ENCODE peak calls at places on chromosomes 12 and 14, in nine cellular contexts. Z, F, Q, J, X, K, Y, B and M are unnamed samples.

GRCh38 chr12:128449146-128449894 is 182.3 kb downstream of the TMEM132C start:
- DNase-seq in Z (no peak), F (no peak), Q (no peak), J (no peak), X (no peak), K (no peak), Y (no peak), B (no peak), M (no peak)

GRCh38 chr12:122067966-122068365 is 10.6 kb upstream of the MLXIP start:
- DNase-seq in Z (no peak), F (peak; percentile 52), Q (peak; percentile 76), J (no peak), X (peak; percentile 89), K (no peak), Y (peak; percentile 51), B (no peak), M (peak; percentile 73)

GRCh38 chr12:87866602-87867292 is 162.5 kb downstream of the C12orf50 start:
- DNase-seq in Z (no peak), F (no peak), Q (peak; percentile 9), J (no peak), X (peak; percentile 50), K (no peak), Y (no peak), B (peak; percentile 14), M (no peak)

GRCh38 chr12:92654929-92655328 is 47.9 kb upstream of the PLEKHG7 start:
- DNase-seq in Z (no peak), F (no peak), Q (no peak), J (no peak), X (peak; percentile 43), K (no peak), Y (no peak), B (no peak), M (no peak)

GRCh38 chr12:89490922-89491321 is 33.7 kb downstream of the GALNT4 start:
- DNase-seq in Z (no peak), F (no peak), Q (no peak), J (no peak), X (no peak), K (no peak), Y (no peak), B (no peak), M (no peak)

GRCh38 chr14:21913759-21914158 is 240.1 kb upstream of the OR4E1 start:
- DNase-seq in Z (no peak), F (peak; percentile 82), Q (peak; percentile 87), J (peak; percentile 71), X (peak; percentile 38), K (peak; percentile 32), Y (peak; percentile 20), B (peak; percentile 75), M (peak; percentile 93)

GRCh38 chr12:105322070-105322469 is 8.4 kb upstream of the C12orf75 start:
- DNase-seq in Z (no peak), F (no peak), Q (no peak), J (no peak), X (peak; percentile 39), K (no peak), Y (no peak), B (no peak), M (no peak)

GRCh38 chr14:101717663-101718490 is 43.6 kb upstream of the PPP2R5C start:
- DNase-seq in Z (no peak), F (no peak), Q (no peak), J (no peak), X (no peak), K (no peak), Y (no peak), B (no peak), M (no peak)

GRCh38 chr12:46261658-46262057 is 7.2 kb downstream of the SLC38A1 start:
- DNase-seq in Z (no peak), F (no peak), Q (no peak), J (no peak), X (no peak), K (no peak), Y (no peak), B (no peak), M (no peak)

DNA sequence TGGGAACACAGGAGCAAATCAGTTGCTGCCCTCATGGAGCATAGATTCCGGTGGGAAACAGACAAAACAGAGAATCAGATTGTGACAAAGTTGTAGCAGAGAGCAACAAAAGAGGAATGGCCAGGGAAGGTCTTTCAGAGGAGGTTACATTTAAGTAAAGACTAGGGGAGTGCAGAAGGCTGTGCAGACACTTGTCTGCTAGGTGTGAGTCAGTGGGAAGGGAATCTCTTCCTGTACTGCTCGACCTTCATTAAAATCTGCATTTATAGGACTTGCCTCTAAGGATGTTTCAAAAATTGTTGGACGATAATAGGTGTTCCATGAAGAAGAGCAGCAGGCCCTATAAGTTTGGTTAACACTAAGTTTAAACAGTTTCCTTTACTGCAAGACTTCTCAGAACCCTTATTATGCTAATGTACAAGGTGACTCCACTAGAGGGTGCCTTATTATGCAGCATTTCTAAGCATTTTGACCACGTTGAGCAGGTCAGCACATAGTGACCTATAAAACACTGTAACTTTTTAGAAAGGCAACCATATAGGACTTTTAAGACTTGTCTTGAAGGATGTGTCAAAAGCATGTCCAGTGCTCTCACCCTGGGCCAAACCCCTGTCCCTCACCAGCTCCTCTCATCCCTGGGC is 91.8 kb upstream of the RIC8B start:
- DNase-seq in Z (no peak), F (no peak), Q (peak; percentile 36), J (no peak), X (peak; percentile 15), K (no peak), Y (no peak), B (no peak), M (no peak)
- TF ChIP-seq CTCF in Z (peak; percentile 47), F (no peak), Q (no peak), J (peak; percentile 19), X (peak; percentile 30), K (peak; percentile 24), Y (no peak), B (no peak), M (no peak)

GRCh38 chr14:100146548-100147091 is 12.8 kb downstream of the DEGS2 start:
- DNase-seq in Z (no peak), F (peak; percentile 33), Q (no peak), J (no peak), X (no peak), K (no peak), Y (no peak), B (no peak), M (peak; percentile 26)
- TF ChIP-seq CTCF in Z (no peak), F (peak; percentile 39), Q (no peak), J (no peak), X (peak; percentile 10), K (no peak), Y (no peak), B (no peak), M (no peak)

GRCh38 chr12:48899651-48900050 is 25.6 kb downstream of the FKBP11 start:
- DNase-seq in Z (no peak), F (no peak), Q (no peak), J (no peak), X (no peak), K (no peak), Y (no peak), B (no peak), M (no peak)

GRCh38 chr12:48903363-48903981 is 21.8 kb downstream of the FKBP11 start:
- DNase-seq in Z (no peak), F (no peak), Q (no peak), J (no peak), X (peak; percentile 32), K (no peak), Y (no peak), B (no peak), M (no peak)

GRCh38 chr12:48907243-48907642 is 18.0 kb downstream of the FKBP11 start:
- DNase-seq in Z (no peak), F (no peak), Q (no peak), J (no peak), X (no peak), K (no peak), Y (no peak), B (no peak), M (no peak)

GRCh38 chr12:48901278-48901677 is 24.0 kb downstream of the FKBP11 start:
- DNase-seq in Z (no peak), F (no peak), Q (no peak), J (no peak), X (peak; percentile 52), K (no peak), Y (no peak), B (no peak), M (no peak)

DNA sequence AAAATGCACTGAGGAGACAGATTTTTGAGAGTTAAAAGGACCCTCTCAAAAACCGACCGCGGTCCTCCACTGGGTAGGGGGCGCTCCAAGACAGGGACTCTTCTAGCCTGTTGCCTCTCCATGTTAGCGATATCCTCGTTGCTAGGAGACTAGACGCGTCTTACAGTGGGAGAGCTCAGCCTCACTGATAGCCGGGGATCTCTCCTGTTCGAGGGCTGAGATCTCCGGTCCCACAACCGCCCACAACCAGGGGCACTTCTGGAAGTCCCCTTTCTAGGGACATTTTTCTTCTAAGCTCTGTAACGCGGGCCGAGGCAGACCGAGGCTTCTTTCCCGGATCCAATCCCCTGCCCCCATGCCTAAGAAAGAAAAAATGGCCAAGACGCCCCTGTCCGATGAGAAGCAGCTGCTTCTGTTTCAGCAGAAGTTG is 21.3 kb downstream of the FKBP11 start:
- DNase-seq in Z (peak; percentile 68), F (peak; percentile 79), Q (peak; percentile 76), J (peak; percentile 91), X (peak; percentile 82), K (peak; percentile 78), Y (peak; percentile 53), B (peak; percentile 92), M (peak; percentile 91)
- TF ChIP-seq CTCF in Z (peak; percentile 70), F (peak; percentile 71), Q (peak; percentile 62), J (peak; percentile 82), X (peak; percentile 65), K (peak; percentile 65), Y (no peak), B (peak; percentile 46), M (peak; percentile 79)

GRCh38 chr14:103088921-103089320 is 4.9 kb downstream of the LBHD2 start:
- DNase-seq in Z (no peak), F (no peak), Q (no peak), J (no peak), X (no peak), K (no peak), Y (no peak), B (no peak), M (no peak)
- TF ChIP-seq CTCF in Z (no peak), F (no peak), Q (no peak), J (no peak), X (no peak), K (no peak), Y (no peak), B (no peak), M (no peak)

DNA sequence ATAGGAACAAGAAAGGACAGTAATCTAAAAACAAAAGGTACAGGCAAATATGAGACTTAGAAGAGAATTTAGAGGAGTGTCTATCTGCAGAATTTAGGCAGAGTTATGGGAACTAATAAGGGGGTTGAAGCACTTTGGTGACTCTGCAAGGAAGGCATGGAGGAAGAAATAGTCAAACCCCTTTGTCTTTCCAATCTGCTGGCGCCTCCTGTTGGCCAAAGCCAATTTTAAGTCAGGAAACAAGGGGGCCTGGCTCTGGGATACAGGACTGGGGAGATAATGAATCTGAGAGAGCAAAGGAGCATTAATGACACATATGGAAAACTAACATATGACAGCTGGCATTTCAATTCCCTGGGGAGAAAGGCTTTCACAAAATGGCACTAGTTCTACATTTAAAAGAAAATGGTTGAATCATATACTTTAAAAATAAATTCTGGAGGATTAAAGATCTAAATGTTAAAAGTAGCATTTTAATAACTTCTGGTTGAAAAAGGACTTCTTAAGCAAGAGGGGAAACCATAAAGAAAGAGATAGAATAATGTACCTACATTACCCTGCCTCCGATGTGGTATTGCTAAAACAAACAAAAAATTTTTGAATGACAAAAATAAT is 48.5 kb upstream of the CSRP2 start:
- DNase-seq in Z (peak; percentile 18), F (peak; percentile 46), Q (peak; percentile 28), J (peak; percentile 34), X (peak; percentile 57), K (peak; percentile 28), Y (no peak), B (peak; percentile 74), M (peak; percentile 71)
- TF ChIP-seq CTCF in Z (peak; percentile 64), F (peak; percentile 57), Q (peak; percentile 38), J (peak; percentile 54), X (peak; percentile 64), K (peak; percentile 54), Y (no peak), B (peak; percentile 73), M (peak; percentile 76)